ENCODE peak calls at places on chromosome 13, in five cellular contexts. Q is ascending aorta; I is CD4-positive, alpha-beta T cell; O is endothelial cell; B is activated CD4-positive, alpha-beta T cell treated with anti-CD3 and anti-CD28 coated beads, Interleukin-2, amount 50 U/mL, for 1 hour. P is an unnamed sample.

GRCh38 chr13:102935896-102936321 is 90.1 kb downstream of the ERCC5 start:
- DNase-seq in Q (no peak), B (no peak), I (no peak), O (no peak), P (no peak)

GRCh38 chr13:20633802-20634201 is 66.8 kb downstream of the IFT88 start:
- DNase-seq in B (no peak), O (no peak), I (no peak), Q (no peak), P (no peak)

GRCh38 chr13:29569253-29570057 is 26.0 kb downstream of the SLC7A1 start:
- DNase-seq in Q (no peak), B (no peak), O (no peak), I (no peak), P (peak)

GRCh38 chr13:76027131-76027530 is 391.0 kb downstream of the LMO7 start:
- DNase-seq in O (no peak), Q (no peak), B (no peak), I (no peak), P (no peak)

GRCh38 chr13:113723400-113724015 is 35.5 kb upstream of the TMEM255B start:
- DNase-seq in O (no peak), B (no peak), Q (no peak), I (no peak), P (no peak)

GRCh38 chr13:40153516-40153915 is 498.1 kb downstream of the COG6 start:
- DNase-seq in O (no peak), I (no peak), Q (no peak), B (no peak), P (no peak)

GRCh38 chr13:113928701-113929627 is 44.9 kb downstream of the C13orf46 start:
- DNase-seq in Q (peak), B (no peak), O (no peak), I (no peak), P (no peak)

GRCh38 chr13:19264711-19265110 is 83.1 kb upstream of the TUBA3C start:
- DNase-seq in B (no peak), O (no peak), I (no peak), Q (no peak), P (no peak)

GRCh38 chr13:49214917-49215376 is 5.2 kb upstream of the MLNR start:
- DNase-seq in I (peak), Q (no peak), B (peak), O (no peak), P (peak)

GRCh38 chr13:89574077-89574476 is 1773.4 kb upstream of the MIR17HG start:
- DNase-seq in O (no peak), Q (no peak), B (no peak), I (no peak), P (no peak)

GRCh38 chr13:27482996-27483395 is 32.6 kb upstream of the MTIF3 start:
- DNase-seq in I (no peak), O (no peak), Q (no peak), B (no peak), P (no peak)

GRCh38 chr13:50594276-50594970 is 249.1 kb downstream of the DLEU7 start:
- DNase-seq in Q (no peak), O (no peak), B (no peak), I (no peak), P (no peak)

GRCh38 chr13:94239135-94239534 is 240.3 kb downstream of the DCT start:
- DNase-seq in Q (no peak), I (no peak), B (no peak), O (no peak), P (no peak)

GRCh38 chr13:46480131-46480530 is 72.8 kb upstream of the LRCH1 start:
- DNase-seq in I (no peak), O (no peak), Q (no peak), B (no peak), P (no peak)

GRCh38 chr13:43516401-43516826 is 270.4 kb downstream of the ENOX1 start:
- DNase-seq in Q (no peak), B (no peak), O (no peak), I (no peak), P (no peak)

GRCh38 chr13:98576215-98576945 is 527 bp downstream of the STK24 start:
- DNase-seq in Q (no peak), O (peak), B (peak), I (peak), P (peak)

P was measured in Calu3.